ENCODE peak calls at places on chromosomes 6 and 20, in six cellular contexts. One of them, this sample, is unnamed.

GRCh38 chr20:47181056-47181862 is 175.2 kb downstream of the ZMYND8 start:
- DNase-seq in AG04450: peak
- DNase-seq in fibroblast of mammary gland: peak
- DNase-seq in pancreas: no peak
- DNase-seq in astrocyte of the cerebellum: peak
- DNase-seq in stomach: peak
- DNase-seq in this sample: no peak

GRCh38 chr6:43825187-43826115 is 55.4 kb downstream of the VEGFA start:
- DNase-seq in stomach: no peak
- DNase-seq in astrocyte of the cerebellum: no peak
- DNase-seq in fibroblast of mammary gland: no peak
- DNase-seq in AG04450: no peak
- DNase-seq in pancreas: no peak
- DNase-seq in this sample: no peak

GRCh38 chr6:24831771-24832718 is 33.3 kb upstream of the ARMH2 start:
- DNase-seq in fibroblast of mammary gland: peak
- DNase-seq in astrocyte of the cerebellum: peak
- DNase-seq in AG04450: no peak
- DNase-seq in pancreas: no peak
- DNase-seq in stomach: no peak
- DNase-seq in this sample: no peak

GRCh38 chr20:51966296-51966971 is 164.1 kb upstream of the SALL4 start:
- DNase-seq in astrocyte of the cerebellum: peak
- DNase-seq in AG04450: no peak
- DNase-seq in pancreas: peak
- DNase-seq in stomach: peak
- DNase-seq in fibroblast of mammary gland: peak
- DNase-seq in this sample: peak

GRCh38 chr6:49264909-49265308 is 198.1 kb downstream of the MMUT start:
- DNase-seq in AG04450: no peak
- DNase-seq in fibroblast of mammary gland: no peak
- DNase-seq in stomach: no peak
- DNase-seq in pancreas: no peak
- DNase-seq in astrocyte of the cerebellum: no peak
- DNase-seq in this sample: no peak

GRCh38 chr6:82954937-82955577 is 110.6 kb downstream of the UBE3D start:
- DNase-seq in pancreas: no peak
- DNase-seq in stomach: no peak
- DNase-seq in fibroblast of mammary gland: peak
- DNase-seq in AG04450: peak
- DNase-seq in astrocyte of the cerebellum: peak
- DNase-seq in this sample: no peak

GRCh38 chr6:40426341-40427066 is 160.7 kb downstream of the LRFN2 start:
- DNase-seq in pancreas: no peak
- DNase-seq in fibroblast of mammary gland: no peak
- DNase-seq in astrocyte of the cerebellum: no peak
- DNase-seq in stomach: no peak
- DNase-seq in AG04450: no peak
- DNase-seq in this sample: no peak

GRCh38 chr6:141526985-141527384 is 605.7 kb upstream of the GJE1 start:
- DNase-seq in stomach: no peak
- DNase-seq in AG04450: no peak
- DNase-seq in pancreas: no peak
- DNase-seq in fibroblast of mammary gland: no peak
- DNase-seq in astrocyte of the cerebellum: no peak
- DNase-seq in this sample: no peak

GRCh38 chr20:5056801-5057599 is 55.7 kb upstream of the SLC23A2 start:
- DNase-seq in stomach: peak
- DNase-seq in AG04450: no peak
- DNase-seq in pancreas: no peak
- DNase-seq in astrocyte of the cerebellum: no peak
- DNase-seq in fibroblast of mammary gland: peak
- DNase-seq in this sample: no peak

GRCh38 chr6:158963020-158963808 is 36.8 kb downstream of the RSPH3 start:
- DNase-seq in fibroblast of mammary gland: no peak
- DNase-seq in stomach: no peak
- DNase-seq in pancreas: no peak
- DNase-seq in AG04450: no peak
- DNase-seq in astrocyte of the cerebellum: no peak
- DNase-seq in this sample: no peak

GRCh38 chr6:12570461-12571030 is 146.0 kb upstream of the PHACTR1 start:
- DNase-seq in fibroblast of mammary gland: peak
- DNase-seq in AG04450: no peak
- DNase-seq in pancreas: no peak
- DNase-seq in astrocyte of the cerebellum: peak
- DNase-seq in stomach: no peak
- DNase-seq in this sample: no peak

GRCh38 chr6:168376120-168376519 is 56.5 kb upstream of the DACT2 start:
- DNase-seq in fibroblast of mammary gland: no peak
- DNase-seq in AG04450: no peak
- DNase-seq in pancreas: no peak
- DNase-seq in stomach: no peak
- DNase-seq in astrocyte of the cerebellum: no peak
- DNase-seq in this sample: peak

GRCh38 chr6:31794294-31794865 is 1.2 kb downstream of the VARS1 start:
- DNase-seq in fibroblast of mammary gland: peak
- DNase-seq in pancreas: no peak
- DNase-seq in stomach: no peak
- DNase-seq in astrocyte of the cerebellum: no peak
- DNase-seq in AG04450: no peak
- DNase-seq in this sample: no peak

GRCh38 chr6:139173172-139173571 is 38.3 kb downstream of the HECA start:
- DNase-seq in stomach: no peak
- DNase-seq in pancreas: no peak
- DNase-seq in fibroblast of mammary gland: peak
- DNase-seq in astrocyte of the cerebellum: no peak
- DNase-seq in AG04450: no peak
- DNase-seq in this sample: no peak

GRCh38 chr6:38673397-38674165 is 29.4 kb downstream of the GLO1 start:
- DNase-seq in pancreas: no peak
- DNase-seq in AG04450: no peak
- DNase-seq in fibroblast of mammary gland: no peak
- DNase-seq in stomach: no peak
- DNase-seq in astrocyte of the cerebellum: no peak
- DNase-seq in this sample: no peak

GRCh38 chr20:5923493-5923892 is 26.8 kb downstream of the TRMT6 start:
- DNase-seq in stomach: no peak
- DNase-seq in pancreas: no peak
- DNase-seq in AG04450: no peak
- DNase-seq in astrocyte of the cerebellum: no peak
- DNase-seq in fibroblast of mammary gland: no peak
- DNase-seq in this sample: no peak

GRCh38 chr6:34560366-34561226 is 4.5 kb upstream of the SPDEF start:
- DNase-seq in stomach: peak
- DNase-seq in pancreas: no peak
- DNase-seq in AG04450: no peak
- DNase-seq in fibroblast of mammary gland: peak
- DNase-seq in astrocyte of the cerebellum: no peak
- DNase-seq in this sample: no peak

GRCh38 chr20:8234580-8234979 is 102.5 kb downstream of the PLCB1 start:
- DNase-seq in fibroblast of mammary gland: no peak
- DNase-seq in stomach: no peak
- DNase-seq in pancreas: no peak
- DNase-seq in AG04450: no peak
- DNase-seq in astrocyte of the cerebellum: no peak
- DNase-seq in this sample: no peak

GRCh38 chr6:15260099-15260821 is 14.4 kb downstream of the JARID2 start:
- DNase-seq in AG04450: no peak
- DNase-seq in stomach: no peak
- DNase-seq in fibroblast of mammary gland: peak
- DNase-seq in astrocyte of the cerebellum: peak
- DNase-seq in pancreas: no peak
- DNase-seq in this sample: no peak

DNA sequence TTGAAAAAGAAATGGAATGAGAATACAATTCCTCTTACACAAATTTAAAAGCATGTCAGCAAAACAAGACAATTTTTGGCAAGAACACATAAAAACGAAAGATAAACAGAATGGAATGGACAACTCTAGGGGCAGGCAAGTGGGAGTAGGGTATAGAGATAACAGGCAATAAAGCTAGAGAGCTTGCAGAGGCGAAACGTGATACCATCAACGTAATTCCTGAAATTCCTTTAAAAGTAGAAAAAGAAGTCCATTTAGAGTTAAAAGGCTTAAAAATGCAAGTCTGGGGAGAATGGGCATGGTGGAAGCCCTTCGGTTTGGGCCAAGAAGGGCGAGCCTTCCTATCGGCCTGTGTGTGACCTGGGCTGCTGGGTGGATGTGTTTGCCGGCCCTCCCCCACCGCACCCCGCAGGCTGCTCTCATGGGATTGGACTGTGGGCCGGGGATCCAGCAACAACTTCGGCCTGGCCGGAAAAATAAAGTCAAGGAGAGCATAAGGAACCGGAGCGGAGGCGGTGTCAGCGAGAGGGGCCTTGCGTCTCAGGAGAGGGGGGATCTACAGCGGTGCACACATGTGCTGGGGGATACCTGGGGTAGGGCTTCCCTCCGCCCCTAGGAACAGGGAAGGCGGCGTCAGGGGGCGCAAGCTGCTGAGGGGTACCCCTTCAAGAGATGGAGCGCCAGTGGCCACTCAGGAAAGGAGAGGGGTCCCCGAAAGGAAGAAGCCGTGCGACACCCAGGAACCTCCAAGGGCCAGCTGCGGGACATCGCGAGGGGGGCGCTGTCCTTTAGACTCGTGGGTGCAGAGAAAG is 4.1 kb downstream of the TMEM239 start:
- DNase-seq in AG04450: no peak
- DNase-seq in stomach: no peak
- DNase-seq in astrocyte of the cerebellum: no peak
- DNase-seq in pancreas: no peak
- DNase-seq in fibroblast of mammary gland: peak
- DNase-seq in this sample: no peak
- H3K4me3 ChIP-seq in AG04450: peak
- H3K4me3 ChIP-seq in stomach: no peak
- H3K4me3 ChIP-seq in astrocyte of the cerebellum: no peak
- H3K4me3 ChIP-seq in pancreas: no peak
- H3K4me3 ChIP-seq in fibroblast of mammary gland: no peak
- H3K4me3 ChIP-seq in this sample: no peak

DNA sequence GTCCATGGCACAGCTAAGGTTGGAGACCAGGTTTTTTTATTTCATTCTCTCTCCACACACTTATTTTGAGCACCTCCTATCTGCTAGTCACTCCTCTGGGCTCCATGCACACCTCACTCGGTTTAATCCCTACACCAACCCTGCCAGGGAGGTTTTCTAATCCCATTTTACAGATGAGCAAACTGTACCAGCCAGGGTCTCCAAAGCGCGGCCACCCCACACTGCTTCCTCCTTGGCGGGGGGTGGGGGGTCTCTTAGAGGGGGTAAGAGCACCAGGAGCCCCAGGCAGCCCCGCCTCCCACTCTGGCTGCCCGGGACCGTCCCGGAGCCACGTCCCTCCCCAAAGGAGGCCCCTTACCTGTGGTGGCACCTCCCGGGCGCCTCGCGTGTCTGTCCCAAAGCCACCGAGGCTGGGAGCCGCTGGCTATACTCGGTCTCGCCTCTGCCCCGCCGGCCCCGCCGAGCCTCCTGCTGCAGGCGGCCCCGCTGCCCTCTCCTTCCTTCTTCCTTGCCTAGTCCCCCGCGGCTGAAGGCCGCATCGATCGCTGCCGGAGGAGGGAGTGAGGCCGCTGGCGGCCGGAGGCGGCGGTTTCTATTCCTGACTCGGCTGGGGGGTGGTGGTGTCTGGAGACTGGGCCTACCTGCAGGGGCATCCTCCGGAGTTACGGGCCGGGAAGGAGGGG is at the start of gene KCNS1:
- DNase-seq in pancreas: peak
- DNase-seq in AG04450: no peak
- DNase-seq in stomach: no peak
- DNase-seq in astrocyte of the cerebellum: no peak
- DNase-seq in fibroblast of mammary gland: no peak
- DNase-seq in this sample: no peak
- H3K4me3 ChIP-seq in pancreas: no peak
- H3K4me3 ChIP-seq in AG04450: peak
- H3K4me3 ChIP-seq in stomach: no peak
- H3K4me3 ChIP-seq in astrocyte of the cerebellum: peak
- H3K4me3 ChIP-seq in fibroblast of mammary gland: no peak
- H3K4me3 ChIP-seq in this sample: no peak

GRCh38 chr6:11368760-11369159 is 136.3 kb upstream of the NEDD9 start:
- DNase-seq in pancreas: no peak
- DNase-seq in stomach: no peak
- DNase-seq in AG04450: no peak
- DNase-seq in astrocyte of the cerebellum: no peak
- DNase-seq in fibroblast of mammary gland: no peak
- DNase-seq in this sample: no peak

GRCh38 chr6:11367638-11368199 is 135.3 kb upstream of the NEDD9 start:
- DNase-seq in astrocyte of the cerebellum: no peak
- DNase-seq in pancreas: peak
- DNase-seq in stomach: no peak
- DNase-seq in AG04450: no peak
- DNase-seq in fibroblast of mammary gland: no peak
- DNase-seq in this sample: no peak

GRCh38 chr6:11368264-11368663 is 135.8 kb upstream of the NEDD9 start:
- DNase-seq in astrocyte of the cerebellum: peak
- DNase-seq in pancreas: no peak
- DNase-seq in stomach: no peak
- DNase-seq in AG04450: no peak
- DNase-seq in fibroblast of mammary gland: no peak
- DNase-seq in this sample: no peak

GRCh38 chr6:11366183-11366933 is 133.9 kb upstream of the NEDD9 start:
- DNase-seq in fibroblast of mammary gland: no peak
- DNase-seq in AG04450: no peak
- DNase-seq in stomach: no peak
- DNase-seq in pancreas: no peak
- DNase-seq in astrocyte of the cerebellum: no peak
- DNase-seq in this sample: no peak

DNA sequence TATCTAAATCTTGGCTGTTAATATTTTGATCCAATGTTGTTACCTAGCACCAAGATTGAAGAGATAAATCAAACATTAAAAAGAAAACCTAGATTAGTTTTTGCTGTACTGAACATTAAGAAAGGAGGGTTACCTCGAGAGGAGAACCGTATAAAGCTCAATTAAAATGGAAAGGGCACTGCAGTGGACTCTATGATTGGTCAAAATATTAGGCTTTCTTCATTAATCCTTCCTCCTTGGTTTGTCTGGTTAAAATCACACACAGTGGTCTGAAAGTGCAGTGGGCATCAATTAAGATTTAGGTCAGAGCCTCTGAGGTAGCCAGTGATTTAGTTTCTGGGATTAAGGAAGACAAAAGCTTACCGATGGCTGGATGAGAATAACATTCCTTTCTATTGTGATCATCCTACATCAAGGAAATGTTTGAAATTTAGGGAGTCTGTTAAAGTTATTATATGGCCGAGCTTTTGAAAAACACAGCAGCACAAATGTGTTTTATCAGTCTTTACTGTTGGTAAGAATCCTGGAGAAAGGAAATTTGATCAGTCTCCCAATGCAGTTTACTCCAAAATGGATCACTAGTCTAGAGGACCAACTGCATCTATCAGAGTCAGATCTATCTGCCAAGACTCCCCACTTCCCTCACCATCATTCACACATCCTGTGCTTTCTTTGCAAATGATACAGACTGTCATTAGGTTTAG is 134.6 kb upstream of the NEDD9 start:
- DNase-seq in astrocyte of the cerebellum: no peak
- DNase-seq in stomach: no peak
- DNase-seq in pancreas: no peak
- DNase-seq in fibroblast of mammary gland: no peak
- DNase-seq in AG04450: no peak
- DNase-seq in this sample: no peak
- H3K4me3 ChIP-seq in astrocyte of the cerebellum: no peak
- H3K4me3 ChIP-seq in stomach: no peak
- H3K4me3 ChIP-seq in pancreas: no peak
- H3K4me3 ChIP-seq in fibroblast of mammary gland: no peak
- H3K4me3 ChIP-seq in AG04450: no peak
- H3K4me3 ChIP-seq in this sample: no peak

GRCh38 chr6:142942238-142942637 is 2.7 kb downstream of the HIVEP2 start:
- DNase-seq in fibroblast of mammary gland: no peak
- DNase-seq in pancreas: no peak
- DNase-seq in AG04450: no peak
- DNase-seq in astrocyte of the cerebellum: no peak
- DNase-seq in stomach: no peak
- DNase-seq in this sample: no peak
- H3K4me3 ChIP-seq in fibroblast of mammary gland: no peak
- H3K4me3 ChIP-seq in pancreas: no peak
- H3K4me3 ChIP-seq in AG04450: no peak
- H3K4me3 ChIP-seq in astrocyte of the cerebellum: no peak
- H3K4me3 ChIP-seq in stomach: no peak
- H3K4me3 ChIP-seq in this sample: no peak